ENCODE peak calls at places on chromosomes 12 and 14, in five cellular contexts. U is brain microvascular endothelial cell, A is psoas muscle, T is fibroblast of lung, K is thoracic aorta. X is an unnamed sample.

GRCh38 chr12:89948266-89949175 is 239.9 kb upstream of the ATP2B1 start:
- DNase-seq in U (no peak), A (no peak), T (no peak), K (no peak), X (no peak)

GRCh38 chr12:121592323-121592722 is 11.5 kb upstream of the KDM2B start:
- DNase-seq in U (no peak), A (no peak), T (no peak), K (no peak), X (no peak)

GRCh38 chr12:85714425-85714824 is 121.8 kb downstream of the RASSF9 start:
- DNase-seq in U (no peak), A (no peak), T (no peak), K (no peak), X (no peak)

GRCh38 chr12:119683413-119683812 is 15.5 kb downstream of the PRKAB1 start:
- DNase-seq in U (peak; percentile 11), A (no peak), T (peak; percentile 33), K (no peak), X (no peak)

GRCh38 chr12:12008232-12008850 is 62.4 kb upstream of the BCL2L14 start:
- DNase-seq in U (no peak), A (no peak), T (no peak), K (no peak), X (no peak)

GRCh38 chr14:42174357-42174756 is 567.7 kb downstream of the LRFN5 start:
- DNase-seq in U (no peak), A (no peak), T (no peak), K (no peak), X (no peak)

GRCh38 chr12:131092911-131093901 is 139.5 kb downstream of the ADGRD1 start:
- DNase-seq in U (no peak), A (peak; percentile 36), T (no peak), K (no peak), X (no peak)

GRCh38 chr12:102167821-102168605 is 29.6 kb downstream of the PMCH start:
- DNase-seq in U (no peak), A (no peak), T (peak; percentile 9), K (no peak), X (no peak)

GRCh38 chr12:21369141-21369980 is 3.3 kb upstream of the IAPP start:
- DNase-seq in U (peak; percentile 18), A (no peak), T (no peak), K (no peak), X (no peak)

GRCh38 chr12:6953417-6954315 is 2.5 kb downstream of the PTPN6 start:
- DNase-seq in U (no peak), A (peak; percentile 66), T (no peak), K (no peak), X (no peak)

GRCh38 chr12:109463776-109464175 is 13.3 kb downstream of the KCTD10 start:
- DNase-seq in U (no peak), A (peak; percentile 62), T (no peak), K (no peak), X (no peak)

GRCh38 chr14:87901196-87901595 is 91.8 kb downstream of the GALC start:
- DNase-seq in U (no peak), A (no peak), T (no peak), K (no peak), X (no peak)

GRCh38 chr14:54453252-54453651 is 12.1 kb upstream of the CNIH1 start:
- DNase-seq in U (no peak), A (no peak), T (no peak), K (no peak), X (no peak)

GRCh38 chr14:68979722-68980552 is 835 bp upstream of the ACTN1 start:
- DNase-seq in U (no peak), A (peak; percentile 68), T (no peak), K (peak; percentile 22), X (no peak)

GRCh38 chr12:30519535-30519934 is 176.1 kb downstream of the IPO8 start:
- DNase-seq in U (no peak), A (no peak), T (no peak), K (no peak), X (no peak)

GRCh38 chr12:98696036-98696646 is 51.1 kb downstream of the APAF1 start:
- DNase-seq in U (no peak), A (no peak), T (no peak), K (no peak), X (no peak)

GRCh38 chr14:71130491-71131179 is 223.4 kb downstream of the PCNX1 start:
- DNase-seq in U (peak; percentile 69), A (no peak), T (peak; percentile 70), K (no peak), X (no peak)

GRCh38 chr12:119576915-119577314 is 16.7 kb upstream of the TMEM233 start:
- DNase-seq in U (no peak), A (no peak), T (no peak), K (no peak), X (no peak)

GRCh38 chr12:118650586-118650960 is 274.2 kb downstream of the SUDS3 start:
- DNase-seq in U (no peak), A (no peak), T (no peak), K (no peak), X (no peak)

GRCh38 chr14:61925043-61925442 is 162.8 kb downstream of the SNAPC1 start:
- DNase-seq in U (peak; percentile 28), A (no peak), T (peak; percentile 36), K (no peak), X (peak; percentile 52)

GRCh38 chr14:76546426-76547221 is 170.7 kb downstream of the ESRRB start:
- DNase-seq in U (no peak), A (no peak), T (no peak), K (no peak), X (no peak)

GRCh38 chr14:32559048-32559447 is 229.9 kb downstream of the AKAP6 start:
- DNase-seq in U (no peak), A (no peak), T (no peak), K (no peak), X (no peak)

GRCh38 chr14:49892301-49892635 is 614 bp upstream of the ARF6 start:
- DNase-seq in U (peak; percentile 76), A (no peak), T (peak; percentile 92), K (peak; percentile 35), X (no peak)

GRCh38 chr12:48956279-48957140 is 777 bp downstream of the ARF3 start:
- DNase-seq in U (peak; percentile 95), A (peak; percentile 87), T (peak; percentile 97), K (peak; percentile 68), X (peak; percentile 95)

GRCh38 chr12:32548691-32549412 is 130.2 kb upstream of the DNM1L start:
- DNase-seq in U (peak; percentile 67), A (no peak), T (peak; percentile 97), K (peak; percentile 25), X (no peak)

GRCh38 chr12:52834727-52835001 is 553 bp upstream of the KRT79 start:
- DNase-seq in U (no peak), A (no peak), T (no peak), K (no peak), X (no peak)

GRCh38 chr14:62957562-62957961 is 87.7 kb downstream of the KCNH5 start:
- DNase-seq in U (peak; percentile 97), A (no peak), T (peak; percentile 91), K (no peak), X (peak; percentile 91)

GRCh38 chr14:81537193-81537592 is 3.5 kb upstream of the SEL1L start:
- DNase-seq in U (no peak), A (no peak), T (no peak), K (no peak), X (no peak)

GRCh38 chr14:100010679-100011078 is 54.5 kb upstream of the EVL start:
- DNase-seq in U (no peak), A (no peak), T (no peak), K (no peak), X (no peak)

GRCh38 chr12:8544295-8544694 is 3.6 kb upstream of the CLEC4E start:
- DNase-seq in U (peak; percentile 72), A (peak; percentile 52), T (peak; percentile 72), K (no peak), X (no peak)

GRCh38 chr12:97134495-97134894 is 227.4 kb downstream of the NEDD1 start:
- DNase-seq in U (no peak), A (no peak), T (no peak), K (no peak), X (no peak)
- TF ChIP-seq CTCF in U (no peak), A (no peak), T (no peak), K (no peak), X (peak; percentile 22)

DNA sequence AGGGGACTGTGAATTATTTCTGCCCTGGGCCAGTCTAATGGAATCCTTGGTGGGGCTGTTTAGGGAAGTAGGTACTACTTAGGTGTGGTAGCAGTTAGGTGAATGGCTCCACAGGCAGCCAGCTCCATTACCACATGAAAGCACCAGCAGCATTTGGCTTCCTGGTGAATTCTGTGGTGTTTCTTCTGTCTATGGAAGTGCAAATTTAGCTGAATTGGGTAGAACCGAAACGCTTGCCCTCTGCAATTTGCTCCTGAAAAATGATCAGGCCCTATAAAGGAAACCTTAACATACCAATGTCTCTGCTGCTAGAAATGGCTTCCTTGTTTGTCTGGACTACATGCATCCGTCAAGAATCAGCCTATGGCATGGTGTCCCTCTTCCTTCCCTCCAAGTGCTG is 16.4 kb downstream of the FLRT2 start:
- DNase-seq in U (no peak), A (no peak), T (no peak), K (no peak), X (no peak)
- H3K36me3 ChIP-seq in U (peaks cover 6% of the 10 kb centered on the region), A (no peaks in the 10 kb centered on the region), T (no peaks in the 10 kb centered on the region), K (no peaks in the 10 kb centered on the region), X (no peaks in the 10 kb centered on the region)

DNA sequence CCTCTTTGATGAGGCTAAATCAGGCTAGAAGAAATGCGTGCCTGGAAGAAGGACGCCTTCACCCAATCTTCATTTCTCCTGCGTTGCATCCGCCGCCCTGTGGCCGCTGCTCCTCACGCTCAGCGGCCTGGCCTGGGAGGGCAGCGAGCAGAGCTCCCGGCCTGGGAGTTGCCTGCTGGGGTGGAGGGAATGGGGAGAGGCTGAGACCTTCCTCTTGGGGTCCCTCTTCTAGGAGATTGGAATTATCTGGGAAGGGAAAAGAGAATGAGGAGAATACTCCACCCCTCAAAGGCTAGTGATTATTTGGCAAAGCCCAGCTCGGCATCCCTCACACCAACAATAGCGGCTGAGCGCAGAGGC is 2.4 kb upstream of the HOXC12 start:
- DNase-seq in U (no peak), A (no peak), T (no peak), K (no peak), X (no peak)
- H3K27me3 ChIP-seq in U (peaks cover 95% of the 10 kb centered on the region), A (peaks cover 98% of the 10 kb centered on the region), T (peaks cover 91% of the 10 kb centered on the region), K (peaks cover 39% of the 10 kb centered on the region), X (peaks cover 99% of the 10 kb centered on the region)

DNA sequence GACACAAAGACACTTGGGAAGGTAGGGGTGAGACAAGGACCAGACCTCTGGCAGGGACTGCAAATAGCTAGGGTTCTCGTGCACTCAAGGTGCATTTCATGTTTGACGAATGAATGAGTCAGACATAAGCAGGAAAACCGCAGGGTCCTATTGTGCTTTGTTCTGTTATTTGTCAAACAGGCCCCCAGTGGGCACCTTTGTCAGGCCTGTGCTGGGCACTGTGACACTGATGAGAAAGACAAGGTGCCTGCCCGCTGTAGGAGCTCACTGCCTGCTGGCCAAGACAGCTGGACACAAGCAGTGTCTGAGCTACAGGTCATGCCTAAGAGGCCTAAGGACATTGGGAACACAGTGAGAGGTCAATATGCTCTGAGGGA is 2.3 kb downstream of the OTUB2 start:
- DNase-seq in U (peak; percentile 31), A (peak; percentile 17), T (no peak), K (no peak), X (no peak)
- TF ChIP-seq CTCF in U (peak; percentile 30), A (no peak), T (no peak), K (no peak), X (no peak)

GRCh38 chr12:46267618-46268348 is 1.1 kb downstream of the SLC38A1 start:
- DNase-seq in U (peak; percentile 2), A (no peak), T (peak; percentile 22), K (no peak), X (no peak)
- H3K36me3 ChIP-seq in U (no peaks in the 10 kb centered on the region), A (no peaks in the 10 kb centered on the region), T (no peaks in the 10 kb centered on the region), K (no peaks in the 10 kb centered on the region), X (no peaks in the 10 kb centered on the region)

GRCh38 chr14:103041464-103041863 is 15.9 kb downstream of the CDC42BPB start:
- DNase-seq in U (no peak), A (no peak), T (no peak), K (no peak), X (no peak)
- H3K27me3 ChIP-seq in U (no peaks in the 10 kb centered on the region), A (no peaks in the 10 kb centered on the region), T (no peaks in the 10 kb centered on the region), K (no peaks in the 10 kb centered on the region), X (no peaks in the 10 kb centered on the region)

GRCh38 chr12:19779393-19780056 is 340.2 kb downstream of the AEBP2 start:
- DNase-seq in U (no peak), A (no peak), T (no peak), K (no peak), X (no peak)
- TF ChIP-seq CTCF in U (no peak), A (no peak), T (no peak), K (no peak), X (no peak)

X was measured in kidney epithelial cell.